ENCODE peak calls at places on chromosomes 6 and 20, in six cellular contexts. Y is neural progenitor cell, U is heart left ventricle, O is upper lobe of right lung, B is spleen, K is SJCRH30. X is an unnamed sample.

GRCh38 chr6:128541261-128541660 is 20.9 kb upstream of the PTPRK start:
- DNase-seq in Y (no peak), U (no peak), O (no peak), B (no peak), K (no peak), X (no peak)

GRCh38 chr20:31602779-31603441 is 2.2 kb upstream of the ID1 start:
- DNase-seq in Y (no peak), U (no peak), O (no peak), B (no peak), K (peak; percentile 86), X (peak; percentile 51)

GRCh38 chr20:31593221-31594001 is 11.7 kb upstream of the ID1 start:
- DNase-seq in Y (no peak), U (no peak), O (peak; percentile 79), B (no peak), K (no peak), X (no peak)

GRCh38 chr6:44451803-44452690 is 64.5 kb downstream of the CDC5L start:
- DNase-seq in Y (no peak), U (no peak), O (no peak), B (no peak), K (no peak), X (no peak)

GRCh38 chr6:154511735-154512097 is 1.2 kb upstream of the CNKSR3 start:
- DNase-seq in Y (no peak), U (no peak), O (no peak), B (no peak), K (no peak), X (no peak)

GRCh38 chr6:81937296-81937937 is 184.9 kb upstream of the TENT5A start:
- DNase-seq in Y (no peak), U (no peak), O (no peak), B (no peak), K (no peak), X (no peak)

GRCh38 chr20:354298-354977 is 7.5 kb downstream of the NRSN2 start:
- DNase-seq in Y (peak; percentile 88), U (peak; percentile 84), O (peak; percentile 81), B (peak; percentile 92), K (peak; percentile 88), X (peak; percentile 86)

GRCh38 chr6:74356385-74356784 is 660.4 kb downstream of the CD109 start:
- DNase-seq in Y (no peak), U (no peak), O (no peak), B (no peak), K (no peak), X (peak; percentile 34)

GRCh38 chr6:6960571-6961251 is 147.1 kb upstream of the RREB1 start:
- DNase-seq in Y (no peak), U (no peak), O (no peak), B (no peak), K (no peak), X (no peak)

GRCh38 chr6:44078795-44079671 is 48.2 kb downstream of the MRPL14 start:
- DNase-seq in Y (peak; percentile 81), U (no peak), O (no peak), B (peak; percentile 79), K (peak; percentile 87), X (peak; percentile 86)

GRCh38 chr6:33207569-33208088 is 671 bp upstream of the RING1 start:
- DNase-seq in Y (peak; percentile 74), U (no peak), O (peak; percentile 85), B (peak; percentile 85), K (peak; percentile 67), X (peak; percentile 51)

GRCh38 chr6:116255246-116255800 is 1.4 kb upstream of the TSPYL4 start:
- DNase-seq in Y (no peak), U (no peak), O (no peak), B (no peak), K (no peak), X (no peak)

GRCh38 chr20:33127422-33128097 is 40.4 kb upstream of the BPIFA2 start:
- DNase-seq in Y (peak; percentile 12), U (no peak), O (no peak), B (no peak), K (no peak), X (no peak)

GRCh38 chr6:91437295-91437694 is 850.4 kb upstream of the MAP3K7 start:
- DNase-seq in Y (peak; percentile 54), U (no peak), O (no peak), B (no peak), K (no peak), X (no peak)

GRCh38 chr6:4186391-4186790 is 51.0 kb upstream of the ECI2 start:
- DNase-seq in Y (no peak), U (no peak), O (no peak), B (no peak), K (no peak), X (no peak)

GRCh38 chr6:20192625-20193024 is 19.6 kb downstream of the MBOAT1 start:
- DNase-seq in Y (no peak), U (no peak), O (no peak), B (no peak), K (no peak), X (no peak)

GRCh38 chr20:59137532-59137931 is 26.1 kb upstream of the ZNF831 start:
- DNase-seq in Y (no peak), U (peak; percentile 74), O (no peak), B (no peak), K (no peak), X (no peak)

GRCh38 chr6:39268721-39269120 is 39.4 kb upstream of the KCNK5 start:
- DNase-seq in Y (peak; percentile 60), U (no peak), O (no peak), B (no peak), K (no peak), X (no peak)

GRCh38 chr6:42618686-42619085 is 54.9 kb downstream of the UBR2 start:
- DNase-seq in Y (no peak), U (no peak), O (no peak), B (no peak), K (no peak), X (no peak)

GRCh38 chr20:341682-342081 is 5.2 kb upstream of the NRSN2 start:
- DNase-seq in Y (no peak), U (no peak), O (no peak), B (no peak), K (peak; percentile 45), X (peak; percentile 77)

GRCh38 chr6:56046576-56046975 is 171.2 kb upstream of the BMP5 start:
- DNase-seq in Y (no peak), U (peak; percentile 70), O (peak; percentile 70), B (peak; percentile 70), K (peak; percentile 49), X (no peak)

GRCh38 chr6:148497256-148497655 is 154.6 kb downstream of the SASH1 start:
- DNase-seq in Y (no peak), U (no peak), O (no peak), B (no peak), K (no peak), X (no peak)

GRCh38 chr6:118400582-118400981 is 147.5 kb upstream of the PLN start:
- DNase-seq in Y (no peak), U (no peak), O (no peak), B (no peak), K (no peak), X (no peak)

GRCh38 chr20:496126-496696 is 33.9 kb upstream of the TBC1D20 start:
- DNase-seq in Y (no peak), U (no peak), O (no peak), B (no peak), K (no peak), X (no peak)

GRCh38 chr20:64211874-64212658 is 43.5 kb upstream of the PCMTD2 start:
- DNase-seq in Y (no peak), U (no peak), O (peak; percentile 78), B (no peak), K (no peak), X (no peak)

GRCh38 chr20:4445780-4446179 is 275.9 kb upstream of the PRND start:
- DNase-seq in Y (no peak), U (no peak), O (no peak), B (no peak), K (no peak), X (no peak)

GRCh38 chr6:134750669-134751068 is 199.2 kb downstream of the ALDH8A1 start:
- DNase-seq in Y (no peak), U (no peak), O (no peak), B (no peak), K (peak; percentile 76), X (peak; percentile 63)

GRCh38 chr6:138093632-138094031 is 13.6 kb downstream of the PERP start:
- DNase-seq in Y (no peak), U (no peak), O (no peak), B (no peak), K (no peak), X (no peak)
- H3K36me3 ChIP-seq in Y (peaks cover 3% of the 10 kb centered on the region), U (no peaks in the 10 kb centered on the region), O (peaks cover 13% of the 10 kb centered on the region), B (no peaks in the 10 kb centered on the region), K (no peaks in the 10 kb centered on the region), X (no peaks in the 10 kb centered on the region)

GRCh38 chr6:107716688-107717089 is 107.4 kb downstream of the SCML4 start:
- DNase-seq in Y (no peak), U (no peak), O (no peak), B (peak; percentile 82), K (peak; percentile 62), X (peak; percentile 78)
- H3K27ac ChIP-seq in Y (no peak overlapping the region), U (no peak overlapping the region), O (no peak overlapping the region), B (no peak overlapping the region), K (no peak overlapping the region), X (no peak overlapping the region)

GRCh38 chr6:170167657-170168159 is 123.2 kb downstream of the DLL1 start:
- DNase-seq in Y (no peak), U (peak; percentile 65), O (peak; percentile 58), B (peak; percentile 65), K (no peak), X (no peak)
- H3K9me3 ChIP-seq in Y (no peaks in the 10 kb centered on the region), U (no peaks in the 10 kb centered on the region), O (no peaks in the 10 kb centered on the region), B (no peaks in the 10 kb centered on the region), K (no peaks in the 10 kb centered on the region), X (no peaks in the 10 kb centered on the region)

GRCh38 chr6:79034865-79035264 is 43.2 kb downstream of the PHIP start:
- DNase-seq in Y (no peak), U (no peak), O (no peak), B (no peak), K (no peak), X (no peak)

GRCh38 chr6:79030023-79030422 is 48.0 kb downstream of the PHIP start:
- DNase-seq in Y (no peak), U (no peak), O (no peak), B (no peak), K (no peak), X (no peak)

GRCh38 chr6:79030511-79030910 is 47.5 kb downstream of the PHIP start:
- DNase-seq in Y (no peak), U (no peak), O (no peak), B (no peak), K (no peak), X (no peak)

GRCh38 chr6:79033279-79033678 is 44.8 kb downstream of the PHIP start:
- DNase-seq in Y (no peak), U (no peak), O (no peak), B (no peak), K (no peak), X (no peak)

DNA sequence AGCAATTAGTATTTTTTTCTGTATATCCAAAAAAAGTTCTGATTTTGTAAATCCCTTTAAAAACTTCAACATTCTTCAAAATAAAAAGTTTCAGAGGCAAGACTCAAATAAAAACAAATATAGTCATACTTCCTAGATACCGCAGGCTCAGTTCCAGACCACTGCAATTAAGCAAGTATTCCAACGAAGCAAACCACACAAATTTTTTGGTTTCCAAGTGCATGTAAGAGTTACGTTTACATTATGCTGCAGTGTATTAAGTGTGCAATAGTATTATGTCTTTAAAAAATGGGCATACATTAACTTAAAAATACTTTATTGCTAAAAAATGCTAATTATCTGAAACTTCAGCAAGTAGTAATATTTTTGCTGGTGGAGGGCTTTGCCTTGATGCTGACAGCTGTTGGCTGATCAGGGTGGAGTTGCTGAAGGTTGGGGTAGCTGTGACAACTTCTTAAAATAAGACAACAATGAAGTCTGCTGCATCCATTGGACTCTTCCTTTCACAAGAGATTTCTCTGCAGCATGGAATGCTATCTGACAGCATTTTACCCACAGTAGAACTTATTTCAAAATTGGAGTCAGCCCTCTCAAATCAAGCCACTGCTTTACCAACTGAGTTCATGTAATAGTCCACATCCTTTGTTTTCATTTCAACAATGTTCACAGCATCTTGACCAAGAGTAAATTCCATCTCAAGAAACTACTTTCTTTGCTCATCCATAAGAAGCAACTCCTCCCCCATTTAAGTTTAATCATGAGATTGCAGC is 46.0 kb downstream of the PHIP start:
- DNase-seq in Y (no peak), U (no peak), O (no peak), B (no peak), K (no peak), X (no peak)
- H3K36me3 ChIP-seq in Y (peaks cover 9% of the 10 kb centered on the region), U (no peaks in the 10 kb centered on the region), O (no peaks in the 10 kb centered on the region), B (peaks cover under 1% of the 10 kb centered on the region), K (peaks cover 27% of the 10 kb centered on the region), X (peaks cover 9% of the 10 kb centered on the region)